ENCODE peak calls at places on chromosomes 6 and 20, in seven cellular contexts. Y is progenitor cell of endocrine pancreas, F is right cardiac atrium, U is aorta, K is body of pancreas, V is NCI-H2081, S is tibial artery. T is an unnamed sample.

GRCh38 chr20:53613748-53614147 is 20.1 kb upstream of the ZNF217 start:
- DNase-seq in V (no peak), S (no peak), K (no peak), Y (no peak), F (no peak), U (no peak), T (no peak)

GRCh38 chr20:49765413-49765736 is 47.3 kb upstream of the SLC9A8 start:
- DNase-seq in U (no peak), K (no peak), F (no peak), S (no peak), Y (no peak), V (no peak), T (no peak)

GRCh38 chr20:34621383-34622367 is 55.2 kb downstream of the PIGU start:
- DNase-seq in F (no peak), Y (no peak), K (no peak), V (peak), U (no peak), S (no peak), T (no peak)

GRCh38 chr20:23446505-23446904 is 6.2 kb downstream of the CST11 start:
- DNase-seq in Y (peak), U (no peak), V (peak), F (peak), K (peak), S (no peak), T (peak)

GRCh38 chr6:109820706-109821350 is 129.7 kb downstream of the FIG4 start:
- DNase-seq in K (no peak), U (no peak), V (no peak), F (no peak), Y (no peak), S (no peak), T (no peak)

GRCh38 chr20:63706027-63706695 is 1.6 kb downstream of the ARFRP1 start:
- DNase-seq in U (peak), Y (peak), F (no peak), V (no peak), K (no peak), S (no peak), T (peak)

GRCh38 chr6:5286780-5287179 is 25.5 kb downstream of the FARS2 start:
- DNase-seq in V (no peak), U (no peak), F (peak), Y (no peak), K (no peak), S (no peak), T (no peak)

GRCh38 chr6:134632034-134632433 is 314.1 kb upstream of the SGK1 start:
- DNase-seq in F (no peak), V (no peak), Y (no peak), K (no peak), U (no peak), S (no peak), T (no peak)

GRCh38 chr20:8082025-8082424 is 50.0 kb upstream of the PLCB1 start:
- DNase-seq in S (no peak), V (no peak), U (no peak), Y (no peak), K (no peak), F (no peak), T (no peak)

GRCh38 chr6:69392745-69393144 is 404.1 kb downstream of the LMBRD1 start:
- DNase-seq in V (no peak), Y (no peak), F (no peak), K (no peak), S (no peak), U (no peak), T (no peak)

GRCh38 chr6:44712353-44713147 is 325.0 kb downstream of the CDC5L start:
- DNase-seq in S (no peak), V (no peak), U (no peak), K (no peak), Y (no peak), F (no peak), T (no peak)

GRCh38 chr20:15930324-15931305 is 642.6 kb downstream of the KIF16B start:
- DNase-seq in Y (no peak), U (no peak), F (no peak), V (peak), S (no peak), K (peak), T (no peak)

T was measured in ovary.